ENCODE peak calls at places on chromosomes 1 and 21, in four cellular contexts. One of them, this sample, is unnamed.

GRCh38 chr1:197737916-197738315 is 37.4 kb downstream of the DENND1B start:
- DNase-seq in kidney tubule cell: no peak
- DNase-seq in left cardiac atrium: no peak
- DNase-seq in Kasumi-1: no peak
- DNase-seq in this sample: no peak

GRCh38 chr1:29559055-29559454 is 322.7 kb downstream of the PTPRU start:
- DNase-seq in left cardiac atrium: no peak
- DNase-seq in kidney tubule cell: no peak
- DNase-seq in Kasumi-1: no peak
- DNase-seq in this sample: no peak

GRCh38 chr1:248164031-248164430 is 10.6 kb upstream of the OR2M2 start:
- DNase-seq in left cardiac atrium: no peak
- DNase-seq in kidney tubule cell: no peak
- DNase-seq in Kasumi-1: no peak
- DNase-seq in this sample: no peak

GRCh38 chr1:228289996-228290881 is 82.4 kb downstream of the OBSCN start:
- DNase-seq in left cardiac atrium: peak; percentile 19
- DNase-seq in kidney tubule cell: no peak
- DNase-seq in Kasumi-1: no peak
- DNase-seq in this sample: peak; percentile 38

GRCh38 chr21:23694396-23694795 is 1912.9 kb downstream of the MRPL39 start:
- DNase-seq in Kasumi-1: peak; percentile 43
- DNase-seq in kidney tubule cell: no peak
- DNase-seq in left cardiac atrium: no peak
- DNase-seq in this sample: no peak

GRCh38 chr1:99820546-99820945 is 29.6 kb upstream of the AGL start:
- DNase-seq in Kasumi-1: no peak
- DNase-seq in left cardiac atrium: no peak
- DNase-seq in kidney tubule cell: no peak
- DNase-seq in this sample: no peak

GRCh38 chr1:202621446-202621845 is 88.8 kb downstream of the SYT2 start:
- DNase-seq in Kasumi-1: no peak
- DNase-seq in left cardiac atrium: no peak
- DNase-seq in kidney tubule cell: no peak
- DNase-seq in this sample: no peak

GRCh38 chr1:75131593-75132420 is 2.4 kb upstream of the LHX8 start:
- DNase-seq in kidney tubule cell: no peak
- DNase-seq in Kasumi-1: no peak
- DNase-seq in left cardiac atrium: no peak
- DNase-seq in this sample: no peak

GRCh38 chr1:214830956-214831355 is 228.0 kb downstream of the CENPF start:
- DNase-seq in Kasumi-1: no peak
- DNase-seq in left cardiac atrium: no peak
- DNase-seq in kidney tubule cell: no peak
- DNase-seq in this sample: no peak

GRCh38 chr1:203536981-203537455 is 43.1 kb downstream of the OPTC start:
- DNase-seq in kidney tubule cell: peak; percentile 22
- DNase-seq in Kasumi-1: no peak
- DNase-seq in left cardiac atrium: no peak
- DNase-seq in this sample: peak; percentile 50

GRCh38 chr1:224629965-224630364 is 13.8 kb downstream of the CNIH3 start:
- DNase-seq in Kasumi-1: no peak
- DNase-seq in left cardiac atrium: no peak
- DNase-seq in kidney tubule cell: no peak
- DNase-seq in this sample: no peak

GRCh38 chr1:154711416-154711815 is 103.4 kb upstream of the ADAR start:
- DNase-seq in kidney tubule cell: no peak
- DNase-seq in left cardiac atrium: no peak
- DNase-seq in Kasumi-1: no peak
- DNase-seq in this sample: no peak

GRCh38 chr1:93029317-93029716 is 49.8 kb upstream of the MTF2 start:
- DNase-seq in Kasumi-1: no peak
- DNase-seq in kidney tubule cell: no peak
- DNase-seq in left cardiac atrium: no peak
- DNase-seq in this sample: no peak

GRCh38 chr1:208132287-208132882 is 111.8 kb downstream of the PLXNA2 start:
- DNase-seq in left cardiac atrium: peak; percentile 86
- DNase-seq in Kasumi-1: peak; percentile 56
- DNase-seq in kidney tubule cell: peak; percentile 73
- DNase-seq in this sample: peak; percentile 89

GRCh38 chr1:39526466-39527189 is 35.2 kb downstream of the BMP8A start:
- DNase-seq in left cardiac atrium: no peak
- DNase-seq in Kasumi-1: no peak
- DNase-seq in kidney tubule cell: no peak
- DNase-seq in this sample: no peak

This sample was measured in lower lobe of right lung.